ENCODE peak calls at places on chromosomes 11 and 22, in four cellular contexts. Q is transverse colon, I is esophagus squamous epithelium, R is neural progenitor cell. N is an unnamed sample.

GRCh38 chr11:103624708-103625623 is 411.5 kb upstream of the DDI1 start:
- DNase-seq in Q (no peak), I (no peak), R (no peak), N (no peak)

GRCh38 chr11:2944953-2945756 is 15.9 kb upstream of the PHLDA2 start:
- DNase-seq in Q (peak), I (no peak), R (peak), N (no peak)

GRCh38 chr11:128488471-128488870 is 98.9 kb downstream of the ETS1 start:
- DNase-seq in Q (no peak), I (no peak), R (no peak), N (peak)

GRCh38 chr11:66326261-66327111 is 9.6 kb upstream of the CD248 start:
- DNase-seq in Q (no peak), I (no peak), R (no peak), N (peak)

GRCh38 chr22:45240810-45241631 is at the start of gene KIAA0930:
- DNase-seq in Q (peak), I (no peak), R (peak), N (peak)

GRCh38 chr22:45991108-45991507 is 14.1 kb upstream of the WNT7B start:
- DNase-seq in Q (no peak), I (no peak), R (no peak), N (no peak)

GRCh38 chr22:24208012-24208749 is 26.9 kb downstream of the SUSD2 start:
- DNase-seq in Q (no peak), I (no peak), R (no peak), N (peak)

GRCh38 chr22:45533731-45534130 is 31.0 kb downstream of the FBLN1 start:
- DNase-seq in Q (no peak), I (no peak), R (no peak), N (no peak)

GRCh38 chr22:42769574-42770447 is 49.1 kb upstream of the A4GALT start:
- DNase-seq in Q (peak), I (no peak), R (peak), N (peak)

GRCh38 chr22:37189011-37189466 is 992 bp upstream of the C1QTNF6 start:
- DNase-seq in Q (no peak), I (no peak), R (no peak), N (no peak)

GRCh38 chr11:44188643-44189042 is 93.2 kb downstream of the EXT2 start:
- DNase-seq in Q (no peak), I (no peak), R (no peak), N (no peak)

GRCh38 chr22:27719535-27720227 is 81.9 kb downstream of the MN1 start:
- DNase-seq in Q (no peak), I (no peak), R (no peak), N (peak)

GRCh38 chr22:37549704-37550059 is 10.6 kb upstream of the CDC42EP1 start:
- DNase-seq in Q (no peak), I (no peak), R (peak), N (no peak)

GRCh38 chr22:44143117-44143495 is 37.6 kb upstream of the PARVG start:
- DNase-seq in Q (peak), I (no peak), R (no peak), N (no peak)

GRCh38 chr11:27294654-27295053 is 68.4 kb downstream of the CCDC34 start:
- DNase-seq in Q (peak), I (no peak), R (peak), N (no peak)

GRCh38 chr22:32920032-32920628 is 118.6 kb downstream of the TIMP3 start:
- DNase-seq in Q (peak), I (no peak), R (no peak), N (peak)

GRCh38 chr11:102940714-102941588 is 14.6 kb downstream of the MMP13 start:
- DNase-seq in Q (peak), I (no peak), R (peak), N (peak)

GRCh38 chr22:49156662-49157285 is 670.9 kb downstream of the BRD1 start:
- DNase-seq in Q (peak), I (no peak), R (no peak), N (no peak)

GRCh38 chr11:47270331-47271271 is 668 bp downstream of the MADD start:
- DNase-seq in Q (peak), I (no peak), R (no peak), N (peak)

GRCh38 chr11:2777871-2778629 is 78.3 kb upstream of the KCNQ1OT1 start:
- DNase-seq in Q (no peak), I (no peak), R (no peak), N (no peak)

GRCh38 chr22:42069801-42070516 is 653 bp downstream of the NAGA start:
- DNase-seq in Q (no peak), I (no peak), R (no peak), N (peak)

GRCh38 chr11:12167098-12167999 is 57.0 kb downstream of the MICAL2 start:
- DNase-seq in Q (peak), I (no peak), R (no peak), N (peak)

GRCh38 chr11:123479048-123479837 is 49.2 kb downstream of the GRAMD1B start:
- DNase-seq in Q (no peak), I (no peak), R (no peak), N (peak)

GRCh38 chr22:39466228-39467006 is 9.6 kb downstream of the MGAT3 start:
- DNase-seq in Q (no peak), I (no peak), R (no peak), N (no peak)

GRCh38 chr22:19942886-19943664 is 1.5 kb upstream of the TXNRD2 start:
- DNase-seq in Q (no peak), I (no peak), R (peak), N (peak)

GRCh38 chr22:31148953-31149627 is 8.8 kb upstream of the PLA2G3 start:
- DNase-seq in Q (peak), I (no peak), R (peak), N (peak)

GRCh38 chr11:43674566-43674965 is 6.0 kb upstream of the HSD17B12 start:
- DNase-seq in Q (no peak), I (no peak), R (no peak), N (no peak)

GRCh38 chr11:19658344-19658743 is 54.3 kb upstream of the NAV2 start:
- DNase-seq in Q (no peak), I (no peak), R (peak), N (no peak)
- TF ChIP-seq CTCF in Q (no peak), I (no peak), R (peak), N (no peak)

DNA sequence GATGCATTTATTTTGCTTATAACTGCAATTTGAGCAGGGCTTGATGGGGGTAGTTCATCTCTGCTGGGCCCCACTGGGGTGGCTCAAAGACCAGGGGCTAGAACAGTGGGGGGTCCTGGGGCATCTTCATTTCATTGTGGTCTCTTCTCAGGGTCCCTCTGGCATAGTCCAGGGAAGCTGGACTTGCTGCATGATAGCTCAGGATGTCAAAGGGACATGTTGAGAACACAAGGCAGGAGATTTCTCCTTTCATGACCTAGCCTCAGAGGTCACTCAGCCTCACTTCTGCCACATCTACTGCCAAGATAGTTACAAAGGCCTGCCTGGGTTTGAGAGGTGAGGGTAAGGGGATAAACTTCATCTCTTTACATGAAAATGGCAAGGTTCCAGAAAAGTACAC is 89.5 kb downstream of the CWC15 start:
- DNase-seq in Q (no peak), I (no peak), R (no peak), N (no peak)
- H3K4me3 ChIP-seq in Q (no peak), I (no peak), R (no peak), N (no peak)

GRCh38 chr11:120388261-120388660 is 52.0 kb downstream of the ARHGEF12 start:
- DNase-seq in Q (no peak), I (no peak), R (no peak), N (no peak)
- TF ChIP-seq CTCF in Q (no peak), I (no peak), R (no peak), N (no peak)

DNA sequence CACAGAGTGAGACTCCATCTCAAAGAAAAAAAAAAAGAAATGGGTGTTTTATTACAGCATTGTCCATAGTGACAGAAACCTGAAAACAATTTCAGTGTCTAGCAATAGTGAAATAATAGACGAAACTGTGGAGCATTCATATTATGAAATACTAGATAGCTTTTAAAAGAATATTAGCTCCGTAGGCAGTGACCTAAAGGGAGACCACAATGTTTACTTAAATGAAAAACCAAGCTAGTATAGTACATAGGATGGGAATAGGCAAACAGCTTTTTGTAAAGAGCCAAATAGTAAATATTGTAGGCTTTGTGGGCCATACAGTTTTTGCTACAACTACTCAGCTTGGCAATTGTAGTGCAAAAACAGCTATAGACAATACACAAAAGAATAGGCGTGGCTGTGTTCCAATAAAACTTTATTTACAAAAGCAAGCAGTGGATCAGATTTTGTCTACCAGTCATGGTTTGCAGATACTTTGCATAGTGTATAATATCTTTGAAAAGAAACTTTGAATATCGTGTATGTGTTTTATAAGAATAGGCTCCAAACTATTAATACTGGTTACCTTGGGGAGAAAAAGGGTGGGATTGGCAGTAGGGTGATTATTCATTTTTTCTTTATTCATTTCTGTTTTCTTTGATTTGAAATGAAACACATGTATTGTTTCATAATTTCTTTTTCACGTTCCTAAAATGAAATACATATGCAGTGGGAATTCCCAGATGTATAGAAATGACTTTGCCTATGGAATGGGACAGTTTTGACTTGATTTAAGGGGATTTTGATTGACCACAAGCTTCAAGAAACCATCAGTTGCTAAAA is 50.7 kb downstream of the PRR5L start:
- DNase-seq in Q (no peak), I (no peak), R (no peak), N (no peak)
- H3K4me3 ChIP-seq in Q (no peak), I (no peak), R (no peak), N (no peak)

DNA sequence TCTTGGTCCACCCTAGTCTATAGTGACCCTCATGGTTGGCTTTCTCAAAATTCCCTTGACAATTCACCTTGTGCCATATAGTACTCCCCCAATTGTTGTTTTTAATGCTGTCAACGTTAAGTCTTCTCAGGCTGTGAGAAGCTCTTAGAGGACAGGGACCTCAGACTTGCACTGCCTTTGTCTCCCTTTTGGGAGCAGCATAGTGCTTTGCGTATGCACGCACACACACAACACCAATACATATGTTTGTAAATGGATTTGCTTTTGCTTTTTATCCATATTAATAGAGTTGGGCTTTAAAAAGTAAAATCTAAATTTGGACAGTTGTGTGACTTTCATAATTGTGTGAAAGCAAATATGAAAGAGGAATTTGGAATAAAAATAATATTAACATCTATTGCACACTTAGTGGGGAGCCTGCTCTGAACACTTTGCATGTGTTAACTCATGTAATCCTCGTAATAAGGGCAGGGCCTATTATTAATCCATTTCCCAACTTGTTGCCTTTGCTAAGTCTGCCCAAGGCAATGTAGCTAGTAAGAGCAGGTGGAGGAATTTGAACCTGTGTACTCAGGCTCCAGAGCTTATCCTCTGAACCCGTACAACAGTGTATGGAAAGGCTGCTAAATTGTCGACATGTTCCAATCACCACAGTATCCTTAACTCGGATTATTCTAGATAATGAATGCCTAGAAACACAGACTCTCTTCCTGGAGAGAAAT is 257.7 kb upstream of the NARS2 start:
- DNase-seq in Q (no peak), I (no peak), R (no peak), N (peak)
- TF ChIP-seq CTCF in Q (no peak), I (no peak), R (peak), N (peak)

GRCh38 chr11:6632116-6633073 is 13.2 kb upstream of the TPP1 start:
- DNase-seq in Q (no peak), I (no peak), R (no peak), N (peak)

GRCh38 chr11:6629892-6630631 is 10.8 kb upstream of the TPP1 start:
- DNase-seq in Q (peak), I (no peak), R (peak), N (no peak)

GRCh38 chr11:6629573-6629891 is 10.3 kb upstream of the TPP1 start:
- DNase-seq in Q (no peak), I (no peak), R (no peak), N (no peak)

GRCh38 chr11:6631356-6631890 is 12.2 kb upstream of the TPP1 start:
- DNase-seq in Q (no peak), I (no peak), R (no peak), N (no peak)

GRCh38 chr11:6630632-6631291 is 11.5 kb upstream of the TPP1 start:
- DNase-seq in Q (no peak), I (no peak), R (no peak), N (no peak)
- H3K4me3 ChIP-seq in Q (peak), I (no peak), R (peak), N (no peak)

DNA sequence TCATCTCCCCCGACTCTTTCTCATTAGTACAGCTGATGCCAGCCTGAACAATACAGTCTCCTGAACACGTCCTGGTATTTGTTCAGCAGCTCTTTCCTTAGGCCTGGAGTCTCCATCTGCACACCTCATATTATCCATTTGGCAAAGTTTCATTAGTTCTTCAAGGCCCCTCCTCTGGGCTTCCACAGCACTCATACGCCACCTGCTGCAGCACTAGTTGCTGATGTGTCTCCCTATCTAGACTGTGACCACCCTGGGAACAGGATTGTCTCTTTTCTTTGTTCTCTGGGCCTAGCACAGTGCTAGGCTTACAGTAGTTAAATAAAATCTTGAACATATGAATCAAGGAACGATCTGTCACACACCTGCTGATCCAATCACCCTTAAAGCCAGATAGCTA is 17.2 kb downstream of the DCHS1 start:
- DNase-seq in Q (no peak), I (no peak), R (no peak), N (peak)
- TF ChIP-seq CTCF in Q (no peak), I (no peak), R (no peak), N (no peak)

DNA sequence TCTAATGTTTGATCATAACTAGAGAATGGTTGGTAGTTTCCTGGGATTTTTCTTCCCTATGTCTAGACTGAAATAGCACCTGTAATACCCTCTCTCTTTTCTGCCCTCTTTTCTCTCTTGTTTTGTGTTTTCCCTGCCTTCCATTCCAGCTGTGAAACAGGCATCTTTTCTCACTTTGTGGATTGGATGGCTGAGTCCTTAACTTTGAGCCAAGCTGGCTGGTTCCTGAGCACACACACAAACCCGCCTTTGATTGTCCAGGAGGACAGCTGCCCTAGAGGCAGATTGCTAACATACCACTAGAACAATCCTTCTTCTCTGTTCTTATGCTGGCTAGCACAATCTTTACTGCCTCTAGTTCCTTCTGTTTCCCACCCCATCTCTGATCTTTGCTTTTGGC is 17.7 kb downstream of the CTNND1 start:
- DNase-seq in Q (no peak), I (no peak), R (peak), N (no peak)
- H3K4me3 ChIP-seq in Q (no peak), I (no peak), R (peak), N (no peak)

GRCh38 chr11:70448983-70449567 is 50.7 kb downstream of the CTTN start:
- DNase-seq in Q (no peak), I (no peak), R (no peak), N (peak)
- TF ChIP-seq CTCF in Q (no peak), I (no peak), R (peak), N (peak)

DNA sequence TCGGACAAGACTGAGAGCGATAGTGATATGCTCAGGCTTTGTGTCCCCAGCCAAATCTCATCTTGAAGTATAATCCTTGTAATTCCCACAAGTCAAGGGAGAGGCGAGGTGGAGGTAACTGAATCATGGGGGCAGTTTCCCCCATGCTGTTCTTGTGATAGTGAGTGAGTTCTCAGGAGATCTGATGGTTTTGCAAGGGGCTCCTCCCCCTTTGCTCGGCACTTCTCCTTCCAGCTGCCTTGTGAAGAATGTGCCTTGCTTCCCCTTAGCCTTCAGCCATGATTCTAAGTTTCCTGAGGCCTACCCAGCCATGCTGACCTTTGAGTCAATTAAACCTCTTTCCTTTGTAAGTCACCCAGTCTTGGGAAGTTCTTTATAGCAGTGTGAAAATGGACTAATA is 7.5 kb upstream of the FOLR2 start:
- DNase-seq in Q (no peak), I (no peak), R (no peak), N (peak)
- H3K4me3 ChIP-seq in Q (no peak), I (no peak), R (no peak), N (no peak)

N was measured in NB4.